ENCODE peak calls at places on chromosomes 2 and 18, in nine cellular contexts. M, P, U, J, A, F, N, W and T are unnamed samples.

GRCh38 chr18:74316257-74317180 is 880 bp downstream of the C18orf63 start:
- DNase-seq in N (no peak), M (peak), P (peak), F (no peak), A (no peak), J (peak), U (peak), W (peak), T (peak)

GRCh38 chr2:163407296-163407695 is 328.5 kb downstream of the FIGN start:
- DNase-seq in U (no peak), M (peak), A (no peak), J (no peak), W (no peak), P (no peak), F (no peak), N (no peak), T (no peak)

GRCh38 chr2:134470561-134471168 is 216.8 kb downstream of the MGAT5 start:
- DNase-seq in A (peak), P (no peak), M (no peak), J (no peak), N (no peak), F (no peak), W (no peak), U (no peak), T (no peak)

GRCh38 chr2:241229563-241230401 is 41.3 kb downstream of the ANO7 start:
- DNase-seq in J (no peak), W (no peak), P (no peak), N (no peak), F (no peak), M (no peak), A (no peak), U (no peak), T (no peak)

GRCh38 chr2:239298126-239298804 is 102.6 kb downstream of the HDAC4 start:
- DNase-seq in A (no peak), P (no peak), J (no peak), W (no peak), F (no peak), U (no peak), M (no peak), N (no peak), T (no peak)

GRCh38 chr2:218093879-218094278 is 24.8 kb downstream of the RUFY4 start:
- DNase-seq in N (no peak), U (no peak), P (no peak), W (no peak), F (no peak), M (no peak), J (no peak), A (no peak), T (no peak)

GRCh38 chr2:72106978-72107377 is 40.7 kb downstream of the CYP26B1 start:
- DNase-seq in M (no peak), N (no peak), F (no peak), P (no peak), U (no peak), J (no peak), A (no peak), W (no peak), T (no peak)

GRCh38 chr2:234823877-234824376 is 127.9 kb upstream of the SH3BP4 start:
- DNase-seq in P (peak), W (peak), J (peak), F (peak), U (peak), A (no peak), N (peak), M (peak), T (peak)

GRCh38 chr2:101435011-101435862 is 39.7 kb downstream of the RFX8 start:
- DNase-seq in J (no peak), P (no peak), W (peak), A (no peak), F (peak), N (peak), U (peak), M (no peak), T (peak)

GRCh38 chr2:205680067-205680466 is 2.2 kb upstream of the NRP2 start:
- DNase-seq in W (peak), M (peak), P (no peak), U (peak), F (peak), A (peak), J (peak), N (no peak), T (peak)

GRCh38 chr2:2763351-2763997 is 432.4 kb upstream of the MYT1L start:
- DNase-seq in F (no peak), J (peak), M (no peak), A (no peak), N (no peak), P (no peak), U (no peak), W (no peak), T (no peak)

GRCh38 chr2:28510184-28510583 is 14.3 kb downstream of the PLB1 start:
- DNase-seq in N (no peak), W (peak), F (no peak), A (peak), P (no peak), J (no peak), M (no peak), U (no peak), T (no peak)

GRCh38 chr18:13436596-13436995 is 218.0 kb downstream of the LDLRAD4 start:
- DNase-seq in U (no peak), P (no peak), A (no peak), J (no peak), M (no peak), N (no peak), W (no peak), F (no peak), T (no peak)

GRCh38 chr18:42644729-42645131 is 470.8 kb downstream of the RIT2 start:
- DNase-seq in U (no peak), W (peak), M (peak), P (no peak), N (no peak), F (no peak), J (no peak), A (peak), T (no peak)

GRCh38 chr2:10042301-10043161 is 819 bp upstream of the KLF11 start:
- DNase-seq in P (no peak), J (no peak), A (peak), M (peak), W (peak), N (peak), U (peak), F (peak), T (peak)

GRCh38 chr2:239830066-239830717 is 194.9 kb downstream of the NDUFA10 start:
- DNase-seq in U (no peak), P (no peak), F (no peak), M (no peak), A (peak), J (no peak), N (no peak), W (no peak), T (no peak)

GRCh38 chr2:174868916-174869315 is 104.6 kb upstream of the CHRNA1 start:
- DNase-seq in N (no peak), F (no peak), J (no peak), M (no peak), P (no peak), U (no peak), A (no peak), W (no peak), T (no peak)

DNA sequence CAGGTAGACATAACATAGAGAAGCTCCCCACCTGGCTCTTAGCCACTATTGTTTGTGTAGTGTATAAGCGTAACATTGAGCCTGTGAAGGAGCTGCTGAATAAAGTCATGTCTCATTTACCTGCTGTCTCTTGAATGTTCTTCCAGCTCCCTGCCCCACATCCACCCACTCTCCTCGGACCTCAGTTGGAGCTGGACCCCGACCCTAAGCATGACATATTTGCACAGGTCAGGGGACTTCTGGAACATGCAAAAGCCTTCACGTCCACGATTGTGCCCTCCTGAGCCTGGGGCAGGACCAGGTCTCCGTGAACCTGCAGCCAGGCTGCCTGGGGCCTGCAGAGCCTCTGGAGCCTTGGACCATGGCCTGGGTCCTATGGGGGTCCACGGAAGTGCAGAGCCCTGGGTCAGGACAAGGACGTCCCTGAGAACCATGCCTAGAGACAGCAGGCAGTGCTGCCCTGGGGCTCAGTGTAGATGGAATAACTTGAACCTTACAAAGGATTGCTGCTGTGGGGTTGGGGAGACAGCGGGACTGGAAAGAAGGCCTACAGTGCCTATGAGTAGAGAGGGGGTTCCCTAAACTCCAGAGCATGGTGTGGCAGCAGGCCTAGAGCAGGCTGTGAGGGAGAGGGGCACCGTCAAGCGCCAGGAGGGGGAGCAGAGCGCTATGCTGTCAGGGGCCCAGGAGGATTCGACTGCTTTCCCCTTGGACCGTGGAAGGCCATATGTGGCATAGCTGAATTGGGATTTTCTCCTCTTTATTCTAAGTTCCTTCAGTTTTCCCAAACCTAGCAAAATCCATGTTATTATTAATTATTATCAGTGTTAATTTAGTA is 99.9 kb upstream of the ZNF236 start:
- DNase-seq in A (no peak), N (no peak), J (no peak), U (no peak), M (no peak), F (no peak), P (no peak), W (no peak), T (no peak)
- TF ChIP-seq CTCF in A (no peak), N (no peak), J (no peak), U (no peak), M (no peak), F (no peak), P (no peak), W (no peak), T (no peak)

GRCh38 chr18:24426398-24427294 is at the start of gene IMPACT:
- DNase-seq in W (peak), M (peak), U (peak), P (no peak), J (peak), A (peak), N (peak), F (peak), T (peak)
- TF ChIP-seq CTCF in W (no peak), M (no peak), U (no peak), P (no peak), J (no peak), A (no peak), N (no peak), F (no peak), T (no peak)

GRCh38 chr2:44388877-44389276 is 27.1 kb downstream of the CAMKMT start:
- DNase-seq in A (no peak), U (no peak), J (no peak), F (no peak), N (no peak), W (no peak), M (no peak), P (no peak), T (no peak)

GRCh38 chr2:44392338-44392943 is 30.7 kb downstream of the CAMKMT start:
- DNase-seq in J (peak), N (no peak), W (peak), P (no peak), U (peak), M (peak), F (peak), A (peak), T (peak)

DNA sequence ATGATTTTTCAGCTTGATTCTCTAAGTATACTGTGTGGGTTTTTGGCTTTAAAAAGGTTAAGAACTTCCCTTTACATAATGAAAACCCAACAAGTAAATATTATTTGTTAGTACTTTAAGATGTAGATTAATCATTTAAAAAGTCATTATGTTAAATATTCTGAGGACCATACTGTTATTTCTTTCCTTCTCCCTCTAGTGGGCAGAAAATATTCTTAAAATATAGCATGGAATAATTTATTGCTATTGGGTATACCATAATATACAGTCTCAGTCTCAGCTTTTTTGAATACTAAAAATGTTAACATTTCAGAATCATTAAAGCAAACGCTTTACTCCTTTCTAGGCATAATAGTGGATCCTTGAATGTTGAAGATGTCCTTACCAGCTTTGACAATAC is 28.1 kb downstream of the CAMKMT start:
- DNase-seq in U (no peak), N (no peak), W (peak), A (no peak), J (peak), M (no peak), F (no peak), P (no peak), T (no peak)
- TF ChIP-seq CTCF in U (no peak), N (no peak), W (peak), A (no peak), J (peak), M (no peak), F (peak), P (no peak), T (peak)

GRCh38 chr2:54115284-54116137 is at the start of gene ACYP2:
- DNase-seq in N (peak), M (peak), A (peak), F (peak), J (peak), W (peak), P (peak), U (peak), T (peak)
- TF ChIP-seq CTCF in N (peak), M (peak), A (no peak), F (peak), J (no peak), W (peak), P (peak), U (peak), T (peak)

DNA sequence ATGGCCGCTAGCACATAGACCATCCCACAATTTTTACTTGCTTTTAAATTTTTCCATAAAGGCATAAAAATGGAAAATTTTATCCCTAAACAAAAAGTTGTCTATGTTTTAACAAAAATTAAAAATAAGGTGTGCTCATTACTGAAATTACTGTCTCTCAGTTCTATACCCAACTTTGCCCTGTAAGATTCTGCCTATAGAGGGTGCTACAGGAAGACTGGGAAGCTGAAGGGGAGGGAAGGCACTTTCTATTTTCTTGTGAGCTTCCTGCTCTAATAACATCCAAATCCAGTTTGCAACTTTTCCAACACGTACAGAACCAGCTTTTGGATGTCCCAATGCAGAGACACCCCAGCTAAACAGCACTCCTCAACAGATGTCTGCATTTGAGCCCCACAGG is 666.9 kb downstream of the PLCL1 start:
- DNase-seq in F (peak), W (no peak), U (no peak), N (no peak), M (no peak), A (no peak), J (no peak), P (no peak), T (no peak)
- TF ChIP-seq CTCF in F (peak), W (no peak), U (no peak), N (no peak), M (peak), A (no peak), J (no peak), P (no peak), T (no peak)

GRCh38 chr2:190180313-190181065 is 118.0 kb upstream of the MSTN start:
- DNase-seq in W (peak), M (no peak), A (peak), U (peak), N (peak), F (peak), J (peak), P (no peak), T (no peak)
- TF ChIP-seq CTCF in W (peak), M (peak), A (no peak), U (peak), N (no peak), F (peak), J (peak), P (peak), T (peak)

GRCh38 chr2:171564463-171564862 is 42.2 kb downstream of the CYBRD1 start:
- DNase-seq in J (no peak), U (no peak), W (no peak), A (no peak), P (no peak), N (no peak), M (no peak), F (no peak), T (no peak)

GRCh38 chr2:171566099-171566498 is 43.8 kb downstream of the CYBRD1 start:
- DNase-seq in W (no peak), F (no peak), J (no peak), P (no peak), A (no peak), U (no peak), N (no peak), M (no peak), T (no peak)

GRCh38 chr2:171566753-171567152 is 44.5 kb downstream of the CYBRD1 start:
- DNase-seq in N (no peak), F (no peak), P (no peak), U (no peak), M (no peak), J (no peak), A (no peak), W (no peak), T (no peak)

GRCh38 chr2:171571721-171572120 is 49.4 kb downstream of the CYBRD1 start:
- DNase-seq in N (no peak), P (no peak), A (no peak), J (no peak), M (no peak), W (no peak), F (no peak), U (no peak), T (no peak)

GRCh38 chr2:171568085-171568484 is 45.8 kb downstream of the CYBRD1 start:
- DNase-seq in W (no peak), A (no peak), J (no peak), N (no peak), F (no peak), P (no peak), U (peak), M (no peak), T (no peak)
- TF ChIP-seq CTCF in W (no peak), A (no peak), J (no peak), N (no peak), F (peak), P (peak), U (no peak), M (no peak), T (peak)

GRCh38 chr2:232321156-232321816 is 57.3 kb upstream of the ALPP start:
- DNase-seq in F (peak), M (no peak), A (peak), P (no peak), U (no peak), J (no peak), W (no peak), N (no peak), T (no peak)
- TF ChIP-seq CTCF in F (peak), M (peak), A (no peak), P (no peak), U (no peak), J (no peak), W (no peak), N (no peak), T (peak)

GRCh38 chr2:86703704-86704370 is 16.3 kb upstream of the RMND5A start:
- DNase-seq in J (peak), U (peak), P (peak), W (peak), F (no peak), N (peak), M (no peak), A (peak), T (peak)

GRCh38 chr2:86706935-86707334 is 13.2 kb upstream of the RMND5A start:
- DNase-seq in P (no peak), A (no peak), U (no peak), N (no peak), F (no peak), M (no peak), J (no peak), W (no peak), T (no peak)

GRCh38 chr2:86704482-86704971 is 15.6 kb upstream of the RMND5A start:
- DNase-seq in W (peak), N (peak), P (peak), U (peak), J (peak), A (peak), F (no peak), M (peak), T (peak)

GRCh38 chr2:86700705-86701104 is 19.4 kb upstream of the RMND5A start:
- DNase-seq in A (no peak), J (no peak), M (no peak), U (peak), W (no peak), P (peak), F (no peak), N (no peak), T (peak)

DNA sequence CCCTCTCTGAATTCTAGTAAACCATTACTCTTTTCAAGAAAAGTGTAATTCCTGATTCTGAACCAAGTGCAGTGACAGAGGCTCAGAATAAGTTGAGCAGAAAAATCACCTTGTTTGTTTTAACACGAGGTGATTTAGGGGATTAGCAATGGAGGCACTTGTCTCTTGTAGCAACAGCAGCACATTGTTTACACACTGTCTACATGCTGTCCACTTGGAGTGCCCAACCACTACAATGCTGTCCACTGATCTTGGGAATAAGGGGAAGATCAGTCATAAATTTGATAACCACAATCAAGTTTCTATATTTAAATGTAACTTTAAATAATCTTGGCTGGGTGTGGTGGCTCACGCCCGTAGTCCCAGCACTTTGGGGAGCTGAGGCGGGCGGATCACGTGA is 13.9 kb upstream of the RMND5A start:
- DNase-seq in N (no peak), U (no peak), W (no peak), M (no peak), J (no peak), P (no peak), A (no peak), F (no peak), T (no peak)
- TF ChIP-seq CTCF in N (no peak), U (no peak), W (no peak), M (no peak), J (no peak), P (no peak), A (no peak), F (no peak), T (no peak)